ENCODE peak calls at places on chromosomes 13 and 19, in four cellular contexts. U is heart right ventricle, G is ascending aorta, Y is DND-41. F is an unnamed sample.

GRCh38 chr19:35270381-35270811 is 1.6 kb downstream of the USF2 start:
- DNase-seq in U (no peak), G (no peak), Y (no peak), F (no peak)

GRCh38 chr19:15199652-15200574 is 882 bp downstream of the NOTCH3 start:
- DNase-seq in U (no peak), G (no peak), Y (peak; percentile 79), F (peak; percentile 12)

GRCh38 chr19:29120471-29120870 is 92.5 kb downstream of the UQCRFS1 start:
- DNase-seq in U (no peak), G (no peak), Y (no peak), F (no peak)

GRCh38 chr19:37876047-37876446 is 30.3 kb downstream of the WDR87 start:
- DNase-seq in U (no peak), G (no peak), Y (no peak), F (no peak)

GRCh38 chr19:51327066-51327985 is 14.6 kb downstream of the VSIG10L start:
- DNase-seq in U (peak; percentile 40), G (no peak), Y (no peak), F (peak; percentile 62)

GRCh38 chr19:47021536-47022139 is 2.0 kb downstream of the NPAS1 start:
- DNase-seq in U (no peak), G (no peak), Y (no peak), F (no peak)

GRCh38 chr13:19991531-19991930 is 33.0 kb downstream of the ZMYM2 start:
- DNase-seq in U (no peak), G (no peak), Y (no peak), F (no peak)

GRCh38 chr13:39941236-39941635 is 285.8 kb downstream of the COG6 start:
- DNase-seq in U (no peak), G (no peak), Y (no peak), F (no peak)

GRCh38 chr13:43057653-43058317 is 34.4 kb downstream of the DNAJC15 start:
- DNase-seq in U (no peak), G (no peak), Y (peak; percentile 77), F (peak; percentile 82)

GRCh38 chr19:18029617-18030338 is 21.8 kb downstream of the ARRDC2 start:
- DNase-seq in U (no peak), G (no peak), Y (no peak), F (no peak)

GRCh38 chr13:30652746-30653145 is 35.0 kb downstream of the USPL1 start:
- DNase-seq in U (no peak), G (no peak), Y (no peak), F (no peak)

GRCh38 chr13:20901668-20902437 is 693 bp downstream of the XPO4 start:
- DNase-seq in U (peak; percentile 22), G (no peak), Y (peak; percentile 43), F (no peak)

GRCh38 chr13:75818181-75819110 is 182.3 kb downstream of the LMO7 start:
- DNase-seq in U (no peak), G (no peak), Y (no peak), F (no peak)

GRCh38 chr13:28394422-28394821 is 100.5 kb downstream of the FLT1 start:
- DNase-seq in U (no peak), G (no peak), Y (no peak), F (no peak)

GRCh38 chr13:31824705-31825512 is 85.6 kb downstream of the RXFP2 start:
- DNase-seq in U (no peak), G (no peak), Y (no peak), F (no peak)

GRCh38 chr19:16025108-16026101 is 50.9 kb upstream of the TPM4 start:
- DNase-seq in U (no peak), G (peak; percentile 62), Y (no peak), F (no peak)

GRCh38 chr13:73060251-73061160 is 1.7 kb downstream of the KLF5 start:
- DNase-seq in U (peak; percentile 14), G (peak; percentile 66), Y (no peak), F (no peak)

GRCh38 chr19:15427991-15428471 is 9.2 kb upstream of the AKAP8L start:
- DNase-seq in U (no peak), G (no peak), Y (no peak), F (no peak)

GRCh38 chr13:64276232-64276631 is 2860.6 kb upstream of the PCDH20 start:
- DNase-seq in U (no peak), G (no peak), Y (no peak), F (no peak)

DNA sequence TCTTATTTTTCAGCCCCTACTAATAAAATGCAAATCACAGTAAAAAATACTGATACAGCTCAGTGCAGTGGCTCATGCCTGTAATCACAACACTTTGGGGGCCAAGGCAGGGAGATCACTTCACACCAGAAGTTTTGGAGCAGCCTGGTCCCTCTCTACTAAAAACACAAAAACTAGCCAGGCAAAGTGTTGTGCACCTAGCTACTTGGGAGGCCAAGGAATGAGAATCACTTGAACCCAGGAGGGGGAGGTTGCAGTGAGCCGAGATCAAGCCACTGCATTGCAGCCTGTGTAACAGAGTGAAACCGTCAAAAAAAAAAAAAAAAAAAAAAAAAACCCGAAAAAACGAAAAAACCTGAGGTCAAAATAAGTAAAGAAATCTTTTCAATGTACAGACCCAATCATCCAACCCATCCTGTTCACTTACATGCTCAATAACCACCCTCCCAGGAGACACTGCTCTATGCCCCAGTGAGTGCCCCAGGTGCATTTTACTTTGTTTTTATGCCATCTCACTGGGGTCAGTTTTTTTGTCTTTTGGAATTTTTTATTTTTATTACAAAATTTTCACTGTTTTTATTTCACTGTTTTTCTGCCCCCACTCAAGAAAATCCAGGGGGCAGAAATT is 107.1 kb downstream of the ZNF486 start:
- DNase-seq in U (no peak), G (no peak), Y (no peak), F (no peak)
- H3K4me3 ChIP-seq in U (no peak overlapping the region), G (no peak overlapping the region), Y (no peak overlapping the region), F (no peak overlapping the region)

GRCh38 chr13:44191504-44192171 is 182.0 kb upstream of the SERP2 start:
- DNase-seq in U (no peak), G (peak; percentile 77), Y (peak; percentile 49), F (peak; percentile 65)
- H3K4me3 ChIP-seq in U (no peak overlapping the region), G (peak overlapping the region; percentile 24), Y (no peak overlapping the region), F (peak overlapping the region; percentile 0)

GRCh38 chr13:48448963-48449614 is 36.2 kb upstream of the LPAR6 start:
- DNase-seq in U (no peak), G (no peak), Y (no peak), F (no peak)
- H3K4me3 ChIP-seq in U (peak overlapping the region; percentile 13), G (no peak overlapping the region), Y (no peak overlapping the region), F (no peak overlapping the region)

GRCh38 chr19:44757735-44758505 is 9.4 kb downstream of the BCL3 start:
- DNase-seq in U (peak; percentile 87), G (peak; percentile 83), Y (no peak), F (no peak)
- H3K4me3 ChIP-seq in U (peak overlapping the region; percentile 58), G (peak overlapping the region; percentile 59), Y (no peak overlapping the region), F (no peak overlapping the region)

DNA sequence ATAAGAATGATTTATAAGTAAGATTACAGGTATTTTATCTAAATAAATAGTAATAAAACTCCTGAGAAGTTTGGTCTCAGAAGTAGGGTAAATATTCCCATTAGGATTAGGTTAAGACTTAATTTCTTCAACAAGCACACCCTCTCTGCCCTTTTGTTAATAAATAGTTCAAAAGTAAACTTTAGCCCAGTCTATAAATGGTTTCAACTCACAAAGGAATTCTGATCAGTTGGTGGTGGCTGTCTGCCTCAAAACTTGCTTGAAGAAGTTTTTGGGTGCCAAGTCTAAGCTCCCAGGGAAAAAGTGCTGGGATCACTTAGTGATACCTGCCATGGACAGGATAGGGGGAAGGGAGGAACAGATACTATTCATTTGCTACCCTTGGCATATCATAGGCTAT is 22.9 kb downstream of the MBNL2 start:
- DNase-seq in U (no peak), G (no peak), Y (no peak), F (no peak)
- H3K4me3 ChIP-seq in U (no peak overlapping the region), G (no peak overlapping the region), Y (no peak overlapping the region), F (no peak overlapping the region)

GRCh38 chr19:11379857-11380350 is 4.2 kb downstream of the EPOR start:
- DNase-seq in U (no peak), G (no peak), Y (no peak), F (no peak)
- H3K4me3 ChIP-seq in U (peak overlapping the region; percentile 59), G (no peak overlapping the region), Y (peak overlapping the region; percentile 85), F (peak overlapping the region; percentile 69)

DNA sequence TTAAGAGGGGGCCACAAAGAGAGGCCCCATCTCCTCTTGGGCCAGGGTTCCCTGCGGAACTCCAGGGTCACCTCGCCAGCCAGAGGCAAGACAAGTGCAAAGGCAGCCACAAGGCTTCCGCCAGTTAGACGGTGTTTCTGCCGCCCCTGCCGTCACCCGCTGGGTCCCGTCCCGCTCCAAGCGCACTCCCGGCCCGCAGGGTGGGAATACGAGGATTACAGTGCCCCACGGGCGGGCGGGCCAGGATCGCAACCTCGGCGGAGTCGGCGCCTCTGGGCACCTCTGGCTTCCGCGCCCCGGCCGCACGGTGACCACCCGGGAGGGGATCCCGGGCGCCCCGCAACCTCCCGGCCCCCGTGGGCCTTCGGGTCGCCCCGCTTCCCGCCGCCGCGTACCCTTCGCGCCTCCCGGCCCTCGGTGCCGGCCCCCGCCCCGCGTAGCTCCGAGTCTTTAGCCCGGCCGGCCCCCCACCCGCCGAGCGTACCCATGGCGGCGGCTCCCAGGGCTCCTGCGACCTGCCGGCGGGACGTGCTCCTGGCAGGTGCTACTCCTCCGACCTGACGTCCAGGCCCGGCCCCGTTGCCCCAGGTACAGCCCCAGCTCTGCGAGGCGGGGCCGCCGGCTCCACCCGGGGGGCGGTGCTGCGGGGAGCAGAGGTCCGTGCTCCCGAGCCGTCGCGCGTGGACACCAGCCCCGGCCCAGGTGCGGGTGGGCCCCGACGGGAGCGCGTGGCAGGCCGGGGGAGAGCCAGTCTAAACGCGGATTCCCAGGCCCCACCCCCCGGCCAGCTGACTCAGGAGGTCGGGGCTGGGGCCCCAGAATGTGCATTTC is at the start of gene SLC15A1:
- DNase-seq in U (no peak), G (no peak), Y (no peak), F (no peak)
- H3K4me3 ChIP-seq in U (peak within 1 kb of the TSS; percentile 39), G (peak within 1 kb of the TSS; percentile 54), Y (no peak within 1 kb of the TSS), F (no peak within 1 kb of the TSS)

GRCh38 chr13:53200498-53201453 is 172.2 kb downstream of the OLFM4 start:
- DNase-seq in U (peak; percentile 48), G (no peak), Y (no peak), F (no peak)
- H3K4me3 ChIP-seq in U (no peak overlapping the region), G (no peak overlapping the region), Y (no peak overlapping the region), F (no peak overlapping the region)

GRCh38 chr19:40553885-40554857 is 22.5 kb upstream of the SHKBP1 start:
- DNase-seq in U (no peak), G (no peak), Y (no peak), F (no peak)

GRCh38 chr19:40550951-40551350 is 25.7 kb upstream of the SHKBP1 start:
- DNase-seq in U (no peak), G (no peak), Y (no peak), F (no peak)

GRCh38 chr19:40552848-40553247 is 23.8 kb upstream of the SHKBP1 start:
- DNase-seq in U (no peak), G (no peak), Y (no peak), F (no peak)

DNA sequence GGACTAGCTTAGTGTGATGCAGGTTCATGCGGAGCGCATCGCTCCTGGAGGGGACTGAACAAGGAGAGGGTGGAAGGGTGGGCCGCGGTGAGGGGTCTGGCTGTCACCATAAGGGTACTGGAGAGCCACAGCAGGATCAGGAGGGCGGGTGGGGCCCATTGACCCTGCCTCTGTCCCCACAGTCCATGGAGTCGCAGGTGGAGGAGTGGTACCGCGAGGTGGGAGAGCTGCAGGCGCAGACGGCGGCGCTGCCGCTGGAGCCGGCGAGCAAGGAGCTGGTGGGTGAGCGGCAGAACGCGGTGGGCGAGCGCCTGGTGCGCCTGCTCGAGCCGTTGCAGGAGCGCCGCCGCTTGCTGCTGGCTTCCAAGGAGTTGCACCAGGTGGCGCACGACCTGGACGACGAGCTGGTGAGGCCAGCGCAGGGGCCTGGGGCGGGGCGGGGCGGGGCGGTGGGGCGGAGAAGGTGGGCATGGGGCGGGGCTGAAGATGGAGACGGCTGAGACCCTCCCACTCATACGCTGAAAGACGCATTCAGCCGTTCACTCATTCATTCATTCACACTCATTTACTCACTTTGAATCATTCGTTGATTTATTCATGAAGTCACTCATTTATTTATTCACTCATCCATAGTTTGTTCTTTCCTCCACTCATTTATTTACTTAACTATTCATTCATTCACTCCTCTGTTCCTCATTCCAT is 27.5 kb upstream of the SHKBP1 start:
- DNase-seq in U (peak; percentile 66), G (no peak), Y (no peak), F (peak; percentile 74)
- H3K4me3 ChIP-seq in U (no peak overlapping the region), G (no peak overlapping the region), Y (no peak overlapping the region), F (no peak overlapping the region)